ENCODE peak calls at places on chromosomes 11 and 22, in six cellular contexts. L, P, U, C, W and F are unnamed samples.

GRCh38 chr11:35553831-35554230 is 28.4 kb upstream of the PAMR1 start:
- DNase-seq in L (no peak), P (no peak), U (no peak), C (no peak), W (peak), F (peak)

GRCh38 chr11:11967669-11968510 is 40.5 kb downstream of the DKK3 start:
- DNase-seq in L (no peak), P (no peak), U (no peak), C (no peak), W (no peak), F (no peak)

GRCh38 chr11:86182976-86183584 is 61.5 kb upstream of the EED start:
- DNase-seq in L (no peak), P (no peak), U (peak), C (no peak), W (no peak), F (no peak)

GRCh38 chr11:120798854-120799253 is 225.0 kb upstream of the TBCEL start:
- DNase-seq in L (no peak), P (no peak), U (no peak), C (no peak), W (no peak), F (no peak)

GRCh38 chr11:36002196-36002595 is 58.3 kb downstream of the LDLRAD3 start:
- DNase-seq in L (peak), P (no peak), U (no peak), C (no peak), W (no peak), F (no peak)

GRCh38 chr11:128872094-128872493 is 5.0 kb upstream of the KCNJ1 start:
- DNase-seq in L (no peak), P (no peak), U (no peak), C (no peak), W (no peak), F (no peak)

GRCh38 chr11:118008271-118008903 is 22.2 kb downstream of the IL10RA start:
- DNase-seq in L (no peak), P (no peak), U (no peak), C (no peak), W (no peak), F (no peak)

GRCh38 chr22:46935506-46936377 is 173.3 kb downstream of the TBC1D22A start:
- DNase-seq in L (no peak), P (no peak), U (no peak), C (no peak), W (no peak), F (no peak)

GRCh38 chr11:134741453-134742227 is 329.6 kb upstream of the B3GAT1 start:
- DNase-seq in L (no peak), P (no peak), U (no peak), C (no peak), W (no peak), F (no peak)

GRCh38 chr22:36252754-36253522 is at the start of gene APOL1:
- DNase-seq in L (no peak), P (peak), U (no peak), C (no peak), W (no peak), F (no peak)

GRCh38 chr11:107683070-107683469 is 28.8 kb downstream of the SLN start:
- DNase-seq in L (no peak), P (no peak), U (no peak), C (no peak), W (no peak), F (no peak)

GRCh38 chr22:38464992-38465672 is 2.8 kb upstream of the KDELR3 start:
- DNase-seq in L (no peak), P (no peak), U (no peak), C (peak), W (no peak), F (no peak)

GRCh38 chr22:25880524-25880923 is 138.5 kb downstream of the MYO18B start:
- DNase-seq in L (no peak), P (no peak), U (no peak), C (no peak), W (no peak), F (no peak)

GRCh38 chr22:25081409-25081824 is 118.2 kb upstream of the CRYBB3 start:
- DNase-seq in L (no peak), P (no peak), U (no peak), C (no peak), W (no peak), F (peak)

GRCh38 chr22:44080936-44081853 is 57.1 kb downstream of the PARVB start:
- DNase-seq in L (peak), P (peak), U (no peak), C (no peak), W (peak), F (peak)

GRCh38 chr11:95461348-95461747 is 230.3 kb upstream of the SESN3 start:
- DNase-seq in L (no peak), P (no peak), U (no peak), C (no peak), W (no peak), F (no peak)

GRCh38 chr22:39498368-39498767 is 3.7 kb upstream of the MIEF1 start:
- DNase-seq in L (no peak), P (no peak), U (no peak), C (no peak), W (no peak), F (no peak)

GRCh38 chr22:42416671-42417230 is 15.5 kb downstream of the NFAM1 start:
- DNase-seq in L (no peak), P (no peak), U (no peak), C (no peak), W (no peak), F (no peak)

GRCh38 chr11:41377709-41378394 is 81.6 kb downstream of the LRRC4C start:
- DNase-seq in L (no peak), P (no peak), U (no peak), C (no peak), W (no peak), F (no peak)

GRCh38 chr11:27241316-27242122 is 121.5 kb downstream of the CCDC34 start:
- DNase-seq in L (no peak), P (no peak), U (peak), C (no peak), W (peak), F (peak)

GRCh38 chr11:67300256-67300755 is 3.0 kb upstream of the SSH3 start:
- DNase-seq in L (no peak), P (no peak), U (no peak), C (peak), W (no peak), F (no peak)

GRCh38 chr11:112033902-112034301 is 8.7 kb downstream of the DLAT start:
- DNase-seq in L (no peak), P (no peak), U (no peak), C (no peak), W (no peak), F (no peak)

GRCh38 chr11:926341-926916 is 759 bp downstream of the AP2A2 start:
- DNase-seq in L (no peak), P (peak), U (no peak), C (peak), W (peak), F (peak)

GRCh38 chr22:39558950-39559349 is 11.6 kb upstream of the CACNA1I start:
- DNase-seq in L (no peak), P (no peak), U (no peak), C (no peak), W (no peak), F (no peak)

GRCh38 chr11:69008774-69009440 is 4.1 kb downstream of the MRGPRF start:
- DNase-seq in L (peak), P (peak), U (peak), C (peak), W (peak), F (peak)

GRCh38 chr11:18384157-18384641 is 10.2 kb upstream of the LDHA start:
- DNase-seq in L (peak), P (peak), U (no peak), C (no peak), W (peak), F (peak)

GRCh38 chr11:70616938-70617674 is 218.8 kb downstream of the CTTN start:
- DNase-seq in L (no peak), P (no peak), U (no peak), C (no peak), W (no peak), F (no peak)

GRCh38 chr11:57069942-57070341 is 81.2 kb downstream of the OR5AK2 start:
- DNase-seq in L (no peak), P (no peak), U (no peak), C (no peak), W (no peak), F (peak)

GRCh38 chr11:45086526-45086925 is 59.9 kb upstream of the PRDM11 start:
- DNase-seq in L (no peak), P (no peak), U (no peak), C (no peak), W (no peak), F (no peak)

GRCh38 chr11:45085657-45086501 is 60.6 kb upstream of the PRDM11 start:
- DNase-seq in L (no peak), P (no peak), U (no peak), C (no peak), W (no peak), F (no peak)

GRCh38 chr11:45082744-45083543 is 63.5 kb upstream of the PRDM11 start:
- DNase-seq in L (no peak), P (no peak), U (no peak), C (no peak), W (no peak), F (no peak)

GRCh38 chr11:45079943-45080719 is 66.3 kb upstream of the PRDM11 start:
- DNase-seq in L (no peak), P (no peak), U (no peak), C (no peak), W (no peak), F (no peak)

DNA sequence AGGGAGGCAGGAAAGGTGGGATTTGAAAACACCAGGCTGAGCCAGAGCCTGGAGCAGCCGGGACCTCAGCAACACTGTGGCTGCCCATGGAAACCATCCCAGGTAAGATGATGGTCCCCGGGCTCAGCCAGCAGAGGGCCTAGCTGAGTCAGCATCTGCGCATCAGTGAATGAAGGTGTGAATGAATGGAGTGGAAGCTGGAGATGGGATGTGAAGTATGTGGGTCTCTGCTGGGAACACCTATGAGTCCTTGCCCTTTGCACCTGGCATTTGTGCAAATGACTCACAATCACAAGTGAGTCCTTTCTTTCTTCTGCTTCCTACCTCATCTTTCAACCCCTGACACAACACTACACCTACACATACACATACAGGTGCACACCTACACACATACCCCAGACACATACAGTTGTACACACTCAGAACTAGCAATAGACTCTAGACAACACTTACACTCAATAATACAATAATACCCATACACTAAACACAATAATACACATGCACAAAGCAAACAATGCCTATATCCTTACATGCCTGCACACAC is 62.8 kb upstream of the PRDM11 start:
- DNase-seq in L (no peak), P (no peak), U (no peak), C (no peak), W (no peak), F (no peak)
- TF ChIP-seq CTCF in L (no peak), P (no peak), U (peak), C (no peak), W (peak), F (peak)

GRCh38 chr11:43941257-43941879 is 1.1 kb upstream of the C11orf96 start:
- DNase-seq in L (no peak), P (no peak), U (no peak), C (no peak), W (no peak), F (no peak)

GRCh38 chr11:43935131-43935979 is 7.1 kb upstream of the C11orf96 start:
- DNase-seq in L (no peak), P (no peak), U (no peak), C (no peak), W (no peak), F (no peak)

GRCh38 chr11:43936081-43936480 is 6.4 kb upstream of the C11orf96 start:
- DNase-seq in L (no peak), P (no peak), U (no peak), C (no peak), W (no peak), F (no peak)

GRCh38 chr11:43934359-43935130 is 7.9 kb upstream of the C11orf96 start:
- DNase-seq in L (no peak), P (no peak), U (no peak), C (no peak), W (no peak), F (no peak)

DNA sequence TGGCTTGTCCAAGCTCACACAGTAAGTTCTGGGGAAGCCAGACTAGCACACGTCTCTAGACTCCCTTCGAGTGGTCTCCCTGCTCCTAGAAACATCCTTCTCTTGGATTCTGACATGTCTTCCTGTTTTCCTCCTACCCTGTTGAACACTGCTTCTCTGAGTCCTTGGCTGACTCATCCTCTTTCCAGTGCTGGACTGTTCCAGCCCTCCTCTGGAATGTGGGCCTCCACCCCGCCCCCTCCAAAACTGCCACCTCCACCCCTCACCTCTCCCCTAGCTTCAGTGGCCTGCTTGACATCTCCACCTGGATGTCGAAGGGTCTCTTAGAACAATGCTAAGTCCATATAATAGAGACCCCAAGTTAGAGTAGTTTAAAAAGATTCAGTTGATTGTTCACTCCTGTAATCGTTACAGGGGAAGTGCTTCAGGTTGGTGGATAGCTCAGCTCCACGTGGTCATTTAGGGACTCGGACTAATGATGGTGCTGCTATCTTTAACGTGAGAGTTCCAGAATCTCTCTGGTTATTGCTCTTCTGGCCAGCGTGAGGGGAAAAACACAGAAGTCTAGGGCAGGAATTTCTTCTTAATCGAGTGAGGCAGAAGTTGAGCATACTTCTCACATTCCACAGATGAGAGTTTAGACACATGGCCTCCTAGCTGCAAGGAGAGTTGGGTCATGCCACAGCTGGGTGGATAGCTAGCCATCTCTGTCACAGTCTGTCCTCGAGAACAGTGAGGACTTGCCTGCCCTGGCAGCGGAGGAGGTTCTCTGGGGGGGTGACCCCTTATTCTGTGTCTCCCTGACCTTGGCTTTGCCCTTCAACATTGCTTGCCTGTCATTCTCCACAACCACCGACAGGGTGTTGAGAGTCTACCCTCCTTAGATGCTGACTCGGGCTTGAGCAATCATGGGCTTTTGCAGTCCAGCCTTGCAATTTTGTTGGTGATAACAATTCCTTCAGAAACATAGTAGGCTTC is 4.7 kb upstream of the C11orf96 start:
- DNase-seq in L (no peak), P (no peak), U (peak), C (no peak), W (peak), F (peak)
- TF ChIP-seq CTCF in L (no peak), P (no peak), U (peak), C (peak), W (peak), F (peak)

GRCh38 chr11:131867457-131868257 is 497.2 kb downstream of the NTM start:
- DNase-seq in L (peak), P (peak), U (peak), C (no peak), W (peak), F (peak)
- TF ChIP-seq CTCF in L (peak), P (no peak), U (peak), C (peak), W (peak), F (peak)

GRCh38 chr11:8070417-8071101 is 10.5 kb upstream of the TUB start:
- DNase-seq in L (no peak), P (no peak), U (no peak), C (no peak), W (peak), F (no peak)
- TF ChIP-seq CTCF in L (no peak), P (peak), U (peak), C (no peak), W (peak), F (peak)

GRCh38 chr11:8248786-8249185 is 14.9 kb downstream of the LMO1 start:
- DNase-seq in L (no peak), P (no peak), U (no peak), C (no peak), W (no peak), F (no peak)

GRCh38 chr11:8250981-8251620 is 12.6 kb downstream of the LMO1 start:
- DNase-seq in L (peak), P (peak), U (no peak), C (no peak), W (no peak), F (no peak)

GRCh38 chr11:8247312-8247711 is 16.4 kb downstream of the LMO1 start:
- DNase-seq in L (no peak), P (no peak), U (no peak), C (no peak), W (no peak), F (no peak)

GRCh38 chr11:8250446-8250845 is 13.2 kb downstream of the LMO1 start:
- DNase-seq in L (no peak), P (peak), U (no peak), C (no peak), W (no peak), F (no peak)

GRCh38 chr11:8249482-8249881 is 14.2 kb downstream of the LMO1 start:
- DNase-seq in L (no peak), P (no peak), U (no peak), C (no peak), W (no peak), F (no peak)
- TF ChIP-seq CTCF in L (no peak), P (no peak), U (no peak), C (no peak), W (no peak), F (no peak)